ENCODE peak calls at places on chromosomes 11 and 22, in four cellular contexts. R is activated CD4-positive, alpha-beta T cell treated with anti-CD3 and anti-CD28 coated beads, Interleukin-2, amount 10 ng/mL, durations not matched to agents 7 days and 5 days; Q is AG10803; L is activated T-cell treated with anti-CD3 and anti-CD28 coated beads, Interleukin-2, amount 50 U/mL, for 72 hours. O is an unnamed sample.

GRCh38 chr22:17430298-17430900 is 61.1 kb downstream of the CECR2 start:
- DNase-seq in R (no peak), Q (no peak), L (no peak), O (no peak)

GRCh38 chr11:125079151-125079877 is 16.2 kb downstream of the SLC37A2 start:
- DNase-seq in R (no peak), Q (no peak), L (no peak), O (no peak)

GRCh38 chr11:70085815-70086769 is 8.0 kb downstream of the ANO1 start:
- DNase-seq in R (no peak), Q (no peak), L (no peak), O (no peak)

GRCh38 chr22:46071451-46072029 is 78.8 kb upstream of the PPARA start:
- DNase-seq in R (peak), Q (peak), L (peak), O (peak)

GRCh38 chr22:28934026-28934425 is 50.7 kb downstream of the ZNRF3 start:
- DNase-seq in R (no peak), Q (no peak), L (no peak), O (no peak)

GRCh38 chr11:35367491-35367890 is 51.9 kb downstream of the SLC1A2 start:
- DNase-seq in R (no peak), Q (peak), L (no peak), O (no peak)

GRCh38 chr11:12687740-12688139 is 13.5 kb downstream of the TEAD1 start:
- DNase-seq in R (no peak), Q (no peak), L (no peak), O (no peak)

GRCh38 chr11:9601041-9601875 is 27.8 kb downstream of the WEE1 start:
- DNase-seq in R (peak), Q (peak), L (peak), O (peak)

GRCh38 chr11:119368121-119369034 is 13.1 kb downstream of the USP2 start:
- DNase-seq in R (no peak), Q (no peak), L (no peak), O (no peak)

GRCh38 chr11:33525789-33526188 is 174.8 kb downstream of the C11orf91 start:
- DNase-seq in R (no peak), Q (no peak), L (no peak), O (no peak)

GRCh38 chr11:2913029-2913431 is 16.2 kb downstream of the PHLDA2 start:
- DNase-seq in R (no peak), Q (no peak), L (no peak), O (no peak)

GRCh38 chr11:3123316-3123715 is 41.8 kb downstream of the OSBPL5 start:
- DNase-seq in R (no peak), Q (peak), L (no peak), O (no peak)

GRCh38 chr11:121582296-121582695 is 129.5 kb upstream of the SORL1-AS1 start:
- DNase-seq in R (peak), Q (no peak), L (no peak), O (peak)

GRCh38 chr11:107549253-107549953 is 16.1 kb downstream of the ALKBH8 start:
- DNase-seq in R (peak), Q (peak), L (peak), O (peak)

GRCh38 chr22:47793304-47794101 is 1031.1 kb downstream of the TBC1D22A start:
- DNase-seq in R (no peak), Q (no peak), L (no peak), O (no peak)

GRCh38 chr22:43853328-43853931 is 8.9 kb downstream of the SULT4A1 start:
- DNase-seq in R (no peak), Q (no peak), L (no peak), O (no peak)

GRCh38 chr22:41848468-41848867 is 15.6 kb downstream of the SREBF2 start:
- DNase-seq in R (no peak), Q (peak), L (no peak), O (peak)

GRCh38 chr11:6572215-6572614 is 31.2 kb downstream of the RRP8 start:
- DNase-seq in R (no peak), Q (peak), L (no peak), O (no peak)